ENCODE peak calls at places on chromosome 18, in seven cellular contexts. One of them, this sample, is unnamed.
A peak's percentile ranks its signal among the peaks of the same experiment; 100 is the strongest.

GRCh38 chr18:51009071-51009470 is 20.9 kb upstream of the SMAD4 start:
- DNase-seq in GM23338: no peak
- DNase-seq in neural crest cell: no peak
- DNase-seq in ovary: no peak
- DNase-seq in AG04450: no peak
- DNase-seq in Peyer's patch: no peak
- DNase-seq in H9: no peak
- DNase-seq in this sample: no peak

GRCh38 chr18:58952871-58953270 is 88.2 kb downstream of the ZNF532 start:
- DNase-seq in GM23338: peak; percentile 55
- DNase-seq in neural crest cell: no peak
- DNase-seq in ovary: no peak
- DNase-seq in AG04450: no peak
- DNase-seq in Peyer's patch: no peak
- DNase-seq in H9: no peak
- DNase-seq in this sample: no peak

GRCh38 chr18:24427484-24427883 is 1.0 kb downstream of the IMPACT start:
- DNase-seq in GM23338: peak; percentile 8
- DNase-seq in neural crest cell: no peak
- DNase-seq in ovary: no peak
- DNase-seq in AG04450: no peak
- DNase-seq in Peyer's patch: no peak
- DNase-seq in H9: no peak
- DNase-seq in this sample: no peak

GRCh38 chr18:36179562-36180334 is 7.5 kb upstream of the MOCOS start:
- DNase-seq in GM23338: no peak
- DNase-seq in neural crest cell: no peak
- DNase-seq in ovary: peak; percentile 97
- DNase-seq in AG04450: peak; percentile 78
- DNase-seq in Peyer's patch: peak; percentile 80
- DNase-seq in H9: no peak
- DNase-seq in this sample: no peak

GRCh38 chr18:38011446-38011845 is 445.8 kb upstream of the CELF4 start:
- DNase-seq in GM23338: no peak
- DNase-seq in neural crest cell: no peak
- DNase-seq in ovary: no peak
- DNase-seq in AG04450: no peak
- DNase-seq in Peyer's patch: no peak
- DNase-seq in H9: no peak
- DNase-seq in this sample: no peak

GRCh38 chr18:48947583-48947982 is 3.2 kb downstream of the SMAD7 start:
- DNase-seq in GM23338: no peak
- DNase-seq in neural crest cell: no peak
- DNase-seq in ovary: no peak
- DNase-seq in AG04450: no peak
- DNase-seq in Peyer's patch: no peak
- DNase-seq in H9: peak; percentile 22
- DNase-seq in this sample: no peak

GRCh38 chr18:48930926-48931325 is 19.8 kb downstream of the SMAD7 start:
- DNase-seq in GM23338: no peak
- DNase-seq in neural crest cell: no peak
- DNase-seq in ovary: no peak
- DNase-seq in AG04450: no peak
- DNase-seq in Peyer's patch: no peak
- DNase-seq in H9: no peak
- DNase-seq in this sample: no peak

GRCh38 chr18:58980991-58981390 is 116.3 kb downstream of the ZNF532 start:
- DNase-seq in GM23338: no peak
- DNase-seq in neural crest cell: no peak
- DNase-seq in ovary: no peak
- DNase-seq in AG04450: no peak
- DNase-seq in Peyer's patch: no peak
- DNase-seq in H9: no peak
- DNase-seq in this sample: no peak

GRCh38 chr18:51108330-51108729 is 78.3 kb downstream of the SMAD4 start:
- DNase-seq in GM23338: no peak
- DNase-seq in neural crest cell: no peak
- DNase-seq in ovary: no peak
- DNase-seq in AG04450: no peak
- DNase-seq in Peyer's patch: no peak
- DNase-seq in H9: no peak
- DNase-seq in this sample: no peak

GRCh38 chr18:36772339-36772738 is 56.5 kb downstream of the TPGS2 start:
- DNase-seq in GM23338: no peak
- DNase-seq in neural crest cell: no peak
- DNase-seq in ovary: no peak
- DNase-seq in AG04450: no peak
- DNase-seq in Peyer's patch: no peak
- DNase-seq in H9: no peak
- DNase-seq in this sample: no peak

GRCh38 chr18:892316-892715 is 12.4 kb upstream of the ADCYAP1 start:
- DNase-seq in GM23338: no peak
- DNase-seq in neural crest cell: no peak
- DNase-seq in ovary: no peak
- DNase-seq in AG04450: no peak
- DNase-seq in Peyer's patch: no peak
- DNase-seq in H9: no peak
- DNase-seq in this sample: no peak

GRCh38 chr18:73232933-73233332 is 365.1 kb upstream of the NETO1 start:
- DNase-seq in GM23338: no peak
- DNase-seq in neural crest cell: no peak
- DNase-seq in ovary: no peak
- DNase-seq in AG04450: no peak
- DNase-seq in Peyer's patch: no peak
- DNase-seq in H9: no peak
- DNase-seq in this sample: no peak

GRCh38 chr18:3651266-3651665 is 201.3 kb downstream of the TGIF1 start:
- DNase-seq in GM23338: no peak
- DNase-seq in neural crest cell: no peak
- DNase-seq in ovary: no peak
- DNase-seq in AG04450: no peak
- DNase-seq in Peyer's patch: no peak
- DNase-seq in H9: no peak
- DNase-seq in this sample: no peak

GRCh38 chr18:3653263-3653858 is 203.4 kb downstream of the TGIF1 start:
- DNase-seq in GM23338: no peak
- DNase-seq in neural crest cell: no peak
- DNase-seq in ovary: no peak
- DNase-seq in AG04450: no peak
- DNase-seq in Peyer's patch: no peak
- DNase-seq in H9: no peak
- DNase-seq in this sample: no peak

GRCh38 chr18:3654442-3655253 is 204.7 kb downstream of the TGIF1 start:
- DNase-seq in GM23338: no peak
- DNase-seq in neural crest cell: no peak
- DNase-seq in ovary: no peak
- DNase-seq in AG04450: no peak
- DNase-seq in Peyer's patch: no peak
- DNase-seq in H9: no peak
- DNase-seq in this sample: no peak

GRCh38 chr18:3653859-3654441 is 204.0 kb downstream of the TGIF1 start:
- DNase-seq in GM23338: no peak
- DNase-seq in neural crest cell: no peak
- DNase-seq in ovary: no peak
- DNase-seq in AG04450: no peak
- DNase-seq in Peyer's patch: no peak
- DNase-seq in H9: no peak
- DNase-seq in this sample: no peak

DNA sequence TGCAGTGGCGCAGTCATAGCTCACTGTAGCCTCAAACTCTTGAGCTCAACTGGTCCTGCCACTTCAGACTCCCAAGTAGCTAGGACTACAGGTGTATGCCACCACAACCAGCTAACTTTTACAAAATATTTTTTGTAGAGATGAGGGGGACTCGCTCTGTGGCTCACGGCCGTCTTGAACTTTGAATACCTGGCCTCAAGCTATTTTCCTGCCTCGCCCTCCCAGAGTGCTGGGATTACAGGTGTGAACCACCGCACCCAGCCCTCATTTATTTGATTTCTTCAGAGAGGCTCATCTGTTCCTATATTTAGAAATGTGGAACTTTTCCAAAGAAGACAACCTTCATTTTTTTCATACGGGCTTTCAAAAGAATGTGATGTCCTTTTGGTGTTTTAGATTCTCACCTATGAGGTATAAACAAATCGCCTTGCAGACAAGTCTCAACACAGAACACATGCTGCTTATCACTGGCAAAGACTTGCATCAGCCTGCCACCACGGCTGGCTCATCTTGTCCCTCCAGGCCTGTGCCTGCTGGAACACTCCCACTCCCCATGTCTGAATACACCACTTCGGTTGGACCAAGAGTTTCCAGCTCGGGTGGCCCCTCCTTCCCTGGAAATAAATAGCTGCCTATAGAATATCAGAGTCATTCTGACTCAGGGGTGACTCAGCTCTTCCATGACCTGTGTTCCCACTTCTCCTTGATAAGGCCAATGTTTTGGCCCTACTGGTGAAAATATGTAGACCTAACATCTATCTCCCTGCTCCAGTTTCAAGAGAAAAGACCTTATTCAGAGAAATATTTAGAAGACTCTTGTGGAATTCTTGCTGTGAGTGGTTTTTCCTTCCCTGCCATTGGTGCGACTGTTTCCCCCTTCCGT is 202.6 kb downstream of the TGIF1 start:
- DNase-seq in GM23338: no peak
- DNase-seq in neural crest cell: peak; percentile 29
- DNase-seq in ovary: peak; percentile 45
- DNase-seq in AG04450: peak; percentile 92
- DNase-seq in Peyer's patch: peak; percentile 84
- DNase-seq in H9: peak; percentile 49
- DNase-seq in this sample: no peak
- TF ChIP-seq CTCF in GM23338: no peak
- TF ChIP-seq CTCF in neural crest cell: peak; percentile 34
- TF ChIP-seq CTCF in ovary: no peak
- TF ChIP-seq CTCF in AG04450: peak; percentile 33
- TF ChIP-seq CTCF in Peyer's patch: no peak
- TF ChIP-seq CTCF in H9: no peak
- TF ChIP-seq CTCF in this sample: no peak

DNA sequence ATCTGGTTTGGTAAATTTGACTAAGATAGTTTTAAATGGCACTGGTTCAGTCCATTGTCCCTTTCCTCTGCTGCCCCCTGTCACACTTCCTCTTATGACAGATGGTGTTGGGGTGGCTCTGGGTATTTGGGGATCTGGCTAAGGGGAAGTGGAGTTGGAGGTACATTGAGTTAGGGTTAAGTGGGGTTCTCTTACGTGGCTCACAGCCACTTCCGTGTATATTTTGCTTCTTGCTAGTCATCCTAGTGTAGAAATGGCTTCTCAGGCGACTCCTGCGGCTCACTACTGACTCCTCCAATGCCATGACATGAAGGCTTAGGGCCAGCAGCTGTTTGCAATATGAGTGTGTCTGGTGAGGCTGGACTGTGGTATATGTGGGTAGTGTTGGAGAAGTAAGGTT is 187.0 kb downstream of the HAUS1 start:
- DNase-seq in GM23338: no peak
- DNase-seq in neural crest cell: no peak
- DNase-seq in ovary: no peak
- DNase-seq in AG04450: no peak
- DNase-seq in Peyer's patch: peak; percentile 47
- DNase-seq in H9: peak; percentile 10
- DNase-seq in this sample: no peak
- TF ChIP-seq CTCF in GM23338: no peak
- TF ChIP-seq CTCF in neural crest cell: no peak
- TF ChIP-seq CTCF in ovary: no peak
- TF ChIP-seq CTCF in AG04450: no peak
- TF ChIP-seq CTCF in Peyer's patch: no peak
- TF ChIP-seq CTCF in H9: no peak
- TF ChIP-seq CTCF in this sample: no peak

GRCh38 chr18:34729264-34729663 is 19.2 kb downstream of the DTNA start:
- DNase-seq in GM23338: peak; percentile 88
- DNase-seq in neural crest cell: no peak
- DNase-seq in ovary: no peak
- DNase-seq in AG04450: no peak
- DNase-seq in Peyer's patch: no peak
- DNase-seq in H9: peak; percentile 59
- DNase-seq in this sample: no peak
- TF ChIP-seq CTCF in GM23338: peak; percentile 85
- TF ChIP-seq CTCF in neural crest cell: peak; percentile 70
- TF ChIP-seq CTCF in ovary: no peak
- TF ChIP-seq CTCF in AG04450: peak; percentile 60
- TF ChIP-seq CTCF in Peyer's patch: no peak
- TF ChIP-seq CTCF in H9: peak; percentile 79
- TF ChIP-seq CTCF in this sample: peak; percentile 51

GRCh38 chr18:7288544-7288943 is 57.7 kb downstream of the LRRC30 start:
- DNase-seq in GM23338: no peak
- DNase-seq in neural crest cell: no peak
- DNase-seq in ovary: no peak
- DNase-seq in AG04450: no peak
- DNase-seq in Peyer's patch: no peak
- DNase-seq in H9: no peak
- DNase-seq in this sample: no peak

GRCh38 chr18:7290077-7290476 is 59.2 kb downstream of the LRRC30 start:
- DNase-seq in GM23338: no peak
- DNase-seq in neural crest cell: no peak
- DNase-seq in ovary: no peak
- DNase-seq in AG04450: no peak
- DNase-seq in Peyer's patch: no peak
- DNase-seq in H9: no peak
- DNase-seq in this sample: no peak

GRCh38 chr18:7291046-7291445 is 60.2 kb downstream of the LRRC30 start:
- DNase-seq in GM23338: no peak
- DNase-seq in neural crest cell: no peak
- DNase-seq in ovary: no peak
- DNase-seq in AG04450: no peak
- DNase-seq in Peyer's patch: no peak
- DNase-seq in H9: no peak
- DNase-seq in this sample: no peak
- TF ChIP-seq CTCF in GM23338: no peak
- TF ChIP-seq CTCF in neural crest cell: no peak
- TF ChIP-seq CTCF in ovary: no peak
- TF ChIP-seq CTCF in AG04450: no peak
- TF ChIP-seq CTCF in Peyer's patch: no peak
- TF ChIP-seq CTCF in H9: no peak
- TF ChIP-seq CTCF in this sample: no peak

GRCh38 chr18:23237524-23238151 is 102.4 kb downstream of the CABLES1 start:
- DNase-seq in GM23338: peak; percentile 45
- DNase-seq in neural crest cell: peak; percentile 8
- DNase-seq in ovary: peak; percentile 67
- DNase-seq in AG04450: no peak
- DNase-seq in Peyer's patch: peak; percentile 69
- DNase-seq in H9: peak; percentile 86
- DNase-seq in this sample: no peak
- TF ChIP-seq CTCF in GM23338: peak; percentile 23
- TF ChIP-seq CTCF in neural crest cell: no peak
- TF ChIP-seq CTCF in ovary: no peak
- TF ChIP-seq CTCF in AG04450: peak; percentile 31
- TF ChIP-seq CTCF in Peyer's patch: no peak
- TF ChIP-seq CTCF in H9: peak; percentile 54
- TF ChIP-seq CTCF in this sample: no peak

This sample was measured in glutamatergic neuron.